ENCODE peak calls at places on chromosome 12, in seven cellular contexts. One of them, this sample, is unnamed.

GRCh38 chr12:116659771-116660481 is 77.9 kb downstream of the SPRING1 start:
- DNase-seq in HCT116: peak; percentile 65
- DNase-seq in SK-N-SH: peak; percentile 24
- DNase-seq in GM23338: no peak
- DNase-seq in HepG2: no peak
- DNase-seq in A549: no peak
- DNase-seq in GM12878: no peak
- DNase-seq in this sample: no peak

GRCh38 chr12:53499261-53500118 is at the start of gene MAP3K12:
- DNase-seq in HepG2: no peak
- DNase-seq in GM23338: peak; percentile 86
- DNase-seq in GM12878: no peak
- DNase-seq in HCT116: no peak
- DNase-seq in SK-N-SH: peak; percentile 79
- DNase-seq in A549: peak; percentile 67
- DNase-seq in this sample: no peak

GRCh38 chr12:108980831-108981618 is 39.8 kb downstream of the SVOP start:
- DNase-seq in A549: no peak
- DNase-seq in GM23338: peak; percentile 13
- DNase-seq in SK-N-SH: no peak
- DNase-seq in HCT116: no peak
- DNase-seq in GM12878: no peak
- DNase-seq in HepG2: no peak
- DNase-seq in this sample: no peak

GRCh38 chr12:76247992-76248391 is 100.2 kb downstream of the BBS10 start:
- DNase-seq in GM23338: no peak
- DNase-seq in SK-N-SH: no peak
- DNase-seq in A549: no peak
- DNase-seq in GM12878: no peak
- DNase-seq in HepG2: no peak
- DNase-seq in HCT116: no peak
- DNase-seq in this sample: no peak

GRCh38 chr12:122080149-122081107 is 1.9 kb downstream of the MLXIP start:
- DNase-seq in SK-N-SH: peak; percentile 76
- DNase-seq in GM12878: no peak
- DNase-seq in HepG2: no peak
- DNase-seq in A549: peak; percentile 41
- DNase-seq in HCT116: no peak
- DNase-seq in GM23338: peak; percentile 63
- DNase-seq in this sample: no peak

GRCh38 chr12:96770239-96770780 is 136.7 kb upstream of the NEDD1 start:
- DNase-seq in HepG2: no peak
- DNase-seq in HCT116: no peak
- DNase-seq in A549: no peak
- DNase-seq in GM12878: no peak
- DNase-seq in GM23338: no peak
- DNase-seq in SK-N-SH: no peak
- DNase-seq in this sample: no peak

GRCh38 chr12:28602760-28603638 is 412.7 kb downstream of the CCDC91 start:
- DNase-seq in HepG2: no peak
- DNase-seq in GM12878: no peak
- DNase-seq in A549: no peak
- DNase-seq in GM23338: no peak
- DNase-seq in SK-N-SH: no peak
- DNase-seq in HCT116: no peak
- DNase-seq in this sample: no peak

GRCh38 chr12:23950011-23950774 is 723 bp upstream of the SOX5 start:
- DNase-seq in HepG2: peak; percentile 31
- DNase-seq in A549: no peak
- DNase-seq in GM12878: no peak
- DNase-seq in SK-N-SH: peak; percentile 21
- DNase-seq in HCT116: no peak
- DNase-seq in GM23338: peak; percentile 42
- DNase-seq in this sample: no peak

GRCh38 chr12:74334770-74335169 is 202.9 kb upstream of the ATXN7L3B start:
- DNase-seq in SK-N-SH: no peak
- DNase-seq in HepG2: no peak
- DNase-seq in GM12878: no peak
- DNase-seq in HCT116: peak; percentile 26
- DNase-seq in A549: no peak
- DNase-seq in GM23338: peak; percentile 10
- DNase-seq in this sample: no peak

GRCh38 chr12:95277139-95277538 is 59.5 kb downstream of the VEZT start:
- DNase-seq in GM23338: no peak
- DNase-seq in HepG2: no peak
- DNase-seq in GM12878: no peak
- DNase-seq in A549: no peak
- DNase-seq in SK-N-SH: no peak
- DNase-seq in HCT116: no peak
- DNase-seq in this sample: no peak

GRCh38 chr12:12007001-12007712 is 63.6 kb upstream of the BCL2L14 start:
- DNase-seq in HepG2: no peak
- DNase-seq in SK-N-SH: no peak
- DNase-seq in GM12878: peak; percentile 59
- DNase-seq in GM23338: no peak
- DNase-seq in A549: no peak
- DNase-seq in HCT116: no peak
- DNase-seq in this sample: no peak

GRCh38 chr12:34402228-34402898 is 380.1 kb downstream of the ALG10 start:
- DNase-seq in GM12878: no peak
- DNase-seq in SK-N-SH: no peak
- DNase-seq in GM23338: no peak
- DNase-seq in A549: no peak
- DNase-seq in HepG2: no peak
- DNase-seq in HCT116: no peak
- DNase-seq in this sample: no peak

GRCh38 chr12:19530631-19531020 is 91.3 kb downstream of the AEBP2 start:
- DNase-seq in SK-N-SH: no peak
- DNase-seq in GM12878: no peak
- DNase-seq in A549: no peak
- DNase-seq in HepG2: no peak
- DNase-seq in HCT116: no peak
- DNase-seq in GM23338: no peak
- DNase-seq in this sample: no peak

GRCh38 chr12:93876360-93876759 is 199.2 kb downstream of the CRADD start:
- DNase-seq in GM12878: no peak
- DNase-seq in HCT116: no peak
- DNase-seq in GM23338: no peak
- DNase-seq in HepG2: no peak
- DNase-seq in SK-N-SH: no peak
- DNase-seq in A549: no peak
- DNase-seq in this sample: no peak

GRCh38 chr12:103312742-103313354 is 182.9 kb downstream of the C12orf42 start:
- DNase-seq in GM23338: no peak
- DNase-seq in GM12878: no peak
- DNase-seq in HepG2: no peak
- DNase-seq in HCT116: no peak
- DNase-seq in A549: no peak
- DNase-seq in SK-N-SH: no peak
- DNase-seq in this sample: no peak

GRCh38 chr12:5014269-5014668 is 29.4 kb upstream of the KCNA5 start:
- DNase-seq in GM12878: no peak
- DNase-seq in A549: no peak
- DNase-seq in GM23338: no peak
- DNase-seq in SK-N-SH: no peak
- DNase-seq in HepG2: no peak
- DNase-seq in HCT116: no peak
- DNase-seq in this sample: no peak

GRCh38 chr12:61037792-61038191 is 1222.4 kb upstream of the USP15 start:
- DNase-seq in HepG2: no peak
- DNase-seq in GM23338: no peak
- DNase-seq in HCT116: no peak
- DNase-seq in SK-N-SH: no peak
- DNase-seq in GM12878: no peak
- DNase-seq in A549: no peak
- DNase-seq in this sample: no peak

GRCh38 chr12:93902736-93903562 is 225.8 kb downstream of the CRADD start:
- DNase-seq in GM12878: no peak
- DNase-seq in A549: no peak
- DNase-seq in HepG2: peak; percentile 60
- DNase-seq in GM23338: no peak
- DNase-seq in SK-N-SH: no peak
- DNase-seq in HCT116: no peak
- DNase-seq in this sample: no peak

GRCh38 chr12:76013603-76014002 is 18.0 kb downstream of the PHLDA1 start:
- DNase-seq in A549: no peak
- DNase-seq in GM12878: no peak
- DNase-seq in GM23338: no peak
- DNase-seq in SK-N-SH: no peak
- DNase-seq in HepG2: no peak
- DNase-seq in HCT116: no peak
- DNase-seq in this sample: no peak

GRCh38 chr12:46260153-46260912 is 8.5 kb downstream of the SLC38A1 start:
- DNase-seq in HepG2: no peak
- DNase-seq in SK-N-SH: no peak
- DNase-seq in GM12878: no peak
- DNase-seq in A549: no peak
- DNase-seq in GM23338: peak; percentile 88
- DNase-seq in HCT116: no peak
- DNase-seq in this sample: no peak

GRCh38 chr12:32183646-32184045 is 77.0 kb downstream of the BICD1 start:
- DNase-seq in GM23338: peak; percentile 27
- DNase-seq in GM12878: no peak
- DNase-seq in SK-N-SH: no peak
- DNase-seq in HCT116: no peak
- DNase-seq in HepG2: peak; percentile 48
- DNase-seq in A549: no peak
- DNase-seq in this sample: no peak

GRCh38 chr12:48969847-48970701 is 1.5 kb downstream of the WNT10B start:
- DNase-seq in SK-N-SH: peak; percentile 83
- DNase-seq in A549: no peak
- DNase-seq in HCT116: no peak
- DNase-seq in HepG2: no peak
- DNase-seq in GM12878: no peak
- DNase-seq in GM23338: peak; percentile 51
- DNase-seq in this sample: no peak

GRCh38 chr12:80745851-80746250 is 29.1 kb downstream of the MYF5 start:
- DNase-seq in GM23338: no peak
- DNase-seq in SK-N-SH: no peak
- DNase-seq in HCT116: no peak
- DNase-seq in A549: no peak
- DNase-seq in HepG2: no peak
- DNase-seq in GM12878: no peak
- DNase-seq in this sample: no peak

GRCh38 chr12:31749024-31749704 is 20.3 kb upstream of the AMN1 start:
- DNase-seq in GM23338: peak; percentile 89
- DNase-seq in SK-N-SH: no peak
- DNase-seq in A549: peak; percentile 98
- DNase-seq in HCT116: peak; percentile 99
- DNase-seq in GM12878: peak; percentile 99
- DNase-seq in HepG2: peak; percentile 99
- DNase-seq in this sample: peak; percentile 98

GRCh38 chr12:2795291-2796186 is 769 bp downstream of the FKBP4 start:
- DNase-seq in GM12878: no peak
- DNase-seq in SK-N-SH: peak; percentile 97
- DNase-seq in A549: peak; percentile 84
- DNase-seq in HepG2: peak; percentile 17
- DNase-seq in GM23338: peak; percentile 79
- DNase-seq in HCT116: no peak
- DNase-seq in this sample: no peak

GRCh38 chr12:111185889-111186227 is 183.0 kb downstream of the PHETA1 start:
- DNase-seq in GM12878: no peak
- DNase-seq in A549: no peak
- DNase-seq in HepG2: no peak
- DNase-seq in SK-N-SH: no peak
- DNase-seq in GM23338: no peak
- DNase-seq in HCT116: no peak
- DNase-seq in this sample: no peak

GRCh38 chr12:126369487-126370463 is 1304.5 kb downstream of the AACS start:
- DNase-seq in A549: no peak
- DNase-seq in HCT116: no peak
- DNase-seq in SK-N-SH: no peak
- DNase-seq in GM12878: no peak
- DNase-seq in GM23338: peak; percentile 20
- DNase-seq in HepG2: no peak
- DNase-seq in this sample: no peak

GRCh38 chr12:25792031-25792430 is 166.5 kb upstream of the RASSF8 start:
- DNase-seq in GM12878: no peak
- DNase-seq in SK-N-SH: no peak
- DNase-seq in GM23338: no peak
- DNase-seq in A549: no peak
- DNase-seq in HCT116: no peak
- DNase-seq in HepG2: no peak
- DNase-seq in this sample: no peak
- TF ChIP-seq REST in GM12878: no peak
- TF ChIP-seq REST in SK-N-SH: no peak
- TF ChIP-seq REST in GM23338: no peak
- TF ChIP-seq REST in A549: no peak
- TF ChIP-seq REST in HCT116: no peak
- TF ChIP-seq REST in HepG2: no peak
- TF ChIP-seq REST in this sample: no peak

GRCh38 chr12:132478845-132479244 is 11.1 kb upstream of the FBRSL1 start:
- DNase-seq in SK-N-SH: no peak
- DNase-seq in GM12878: no peak
- DNase-seq in HCT116: no peak
- DNase-seq in GM23338: no peak
- DNase-seq in A549: no peak
- DNase-seq in HepG2: no peak
- DNase-seq in this sample: no peak
- TF ChIP-seq REST in SK-N-SH: no peak
- TF ChIP-seq REST in GM12878: no peak
- TF ChIP-seq REST in HCT116: no peak
- TF ChIP-seq REST in GM23338: no peak
- TF ChIP-seq REST in A549: no peak
- TF ChIP-seq REST in HepG2: no peak
- TF ChIP-seq REST in this sample: no peak

DNA sequence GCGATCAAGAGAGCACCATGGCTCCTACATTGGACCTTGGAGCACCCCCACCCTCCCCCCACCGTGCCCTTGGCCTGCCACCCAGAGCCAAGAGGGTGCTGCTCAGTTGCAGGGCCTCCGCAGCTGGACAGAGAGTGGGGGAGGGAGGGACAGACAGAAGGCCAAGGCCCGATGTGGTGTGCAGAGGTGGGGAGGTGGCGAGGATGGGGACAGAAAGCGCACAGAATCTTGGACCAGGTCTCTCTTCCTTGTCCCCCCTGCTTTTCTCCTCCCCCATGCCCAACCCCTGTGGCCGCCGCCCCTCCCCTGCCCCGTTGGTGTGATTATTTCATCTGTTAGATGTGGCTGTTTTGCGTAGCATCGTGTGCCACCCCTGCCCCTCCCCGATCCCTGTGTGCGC is 1.8 kb upstream of the RNU7-1 start:
- DNase-seq in SK-N-SH: no peak
- DNase-seq in HCT116: no peak
- DNase-seq in HepG2: no peak
- DNase-seq in GM12878: no peak
- DNase-seq in GM23338: no peak
- DNase-seq in A549: no peak
- DNase-seq in this sample: no peak
- TF ChIP-seq REST in SK-N-SH: no peak
- TF ChIP-seq REST in HCT116: no peak
- TF ChIP-seq REST in HepG2: no peak
- TF ChIP-seq REST in GM12878: no peak
- TF ChIP-seq REST in GM23338: no peak
- TF ChIP-seq REST in A549: no peak
- TF ChIP-seq REST in this sample: no peak

DNA sequence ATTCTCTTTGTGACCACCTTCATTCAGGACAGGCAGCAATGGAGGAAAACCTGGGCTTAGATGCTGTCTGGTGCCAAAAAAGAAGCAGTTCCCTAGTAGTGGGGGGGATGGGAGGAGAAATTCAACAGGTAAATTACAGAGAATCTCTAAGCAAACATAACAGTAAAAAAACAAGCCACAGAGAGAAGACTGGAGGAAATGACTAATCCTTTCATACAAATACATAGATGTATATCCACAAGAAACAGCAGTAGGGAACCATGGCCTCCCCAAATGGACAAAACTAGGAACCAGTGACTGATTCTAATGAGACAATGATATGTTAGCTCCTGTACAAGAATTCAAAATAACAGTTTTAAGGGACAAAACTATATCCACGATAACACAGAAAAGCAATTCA is 513.0 kb downstream of the NAV3 start:
- DNase-seq in GM12878: no peak
- DNase-seq in HepG2: no peak
- DNase-seq in GM23338: no peak
- DNase-seq in A549: no peak
- DNase-seq in SK-N-SH: no peak
- DNase-seq in HCT116: no peak
- DNase-seq in this sample: no peak
- TF ChIP-seq REST in GM12878: no peak
- TF ChIP-seq REST in HepG2: no peak
- TF ChIP-seq REST in GM23338: no peak
- TF ChIP-seq REST in A549: no peak
- TF ChIP-seq REST in SK-N-SH: no peak
- TF ChIP-seq REST in HCT116: no peak
- TF ChIP-seq REST in this sample: no peak